ENCODE peak calls at places on chromosomes 1 and 21, in eight cellular contexts. B is T1000, N is GOT3, K is bronchial epithelial cell, M is head of caudate nucleus, D is NCI-H2081, J is anterior cingulate cortex, W is cerebellum. O is an unnamed sample.

GRCh38 chr1:65505547-65506325 is 85.3 kb downstream of the LEPR start:
- DNase-seq in B (no peak), N (no peak), K (no peak), M (no peak), D (no peak), J (no peak), W (no peak), O (no peak)

GRCh38 chr1:98761238-98761637 is 99.7 kb downstream of the SNX7 start:
- DNase-seq in B (no peak), N (no peak), K (peak), M (no peak), D (no peak), J (no peak), W (no peak), O (no peak)

GRCh38 chr1:208449951-208450350 is 205.8 kb upstream of the PLXNA2 start:
- DNase-seq in B (no peak), N (no peak), K (no peak), M (no peak), D (peak), J (no peak), W (no peak), O (no peak)

GRCh38 chr1:183081402-183082110 is 58.3 kb downstream of the LAMC1 start:
- DNase-seq in B (no peak), N (no peak), K (no peak), M (no peak), D (no peak), J (no peak), W (no peak), O (no peak)

GRCh38 chr1:226781937-226782609 is 43.0 kb upstream of the ITPKB start:
- DNase-seq in B (no peak), N (no peak), K (no peak), M (no peak), D (no peak), J (no peak), W (no peak), O (no peak)

GRCh38 chr1:155910621-155911121 is 478 bp downstream of the RIT1 start:
- DNase-seq in B (no peak), N (no peak), K (peak), M (peak), D (peak), J (no peak), W (peak), O (peak)

GRCh38 chr1:63559357-63559756 is 33.9 kb upstream of the PGM1 start:
- DNase-seq in B (no peak), N (no peak), K (no peak), M (no peak), D (no peak), J (no peak), W (no peak), O (no peak)

GRCh38 chr1:228185641-228185965 is 20.0 kb downstream of the IBA57 start:
- DNase-seq in B (no peak), N (no peak), K (no peak), M (no peak), D (no peak), J (no peak), W (no peak), O (no peak)

GRCh38 chr1:153610334-153611023 is 2.5 kb downstream of the S100A16 start:
- DNase-seq in B (no peak), N (no peak), K (peak), M (no peak), D (no peak), J (no peak), W (no peak), O (no peak)

GRCh38 chr1:35222322-35223108 is 29.6 kb upstream of the SFPQ start:
- DNase-seq in B (no peak), N (no peak), K (no peak), M (no peak), D (no peak), J (no peak), W (no peak), O (no peak)

GRCh38 chr1:234597894-234598293 is 12.1 kb downstream of the IRF2BP2 start:
- DNase-seq in B (no peak), N (no peak), K (no peak), M (no peak), D (peak), J (no peak), W (peak), O (peak)

GRCh38 chr1:23555949-23556640 is 3.2 kb downstream of the ID3 start:
- DNase-seq in B (peak), N (no peak), K (peak), M (no peak), D (peak), J (no peak), W (no peak), O (no peak)

GRCh38 chr1:9618912-9619679 is 30.4 kb downstream of the TMEM201 start:
- DNase-seq in B (no peak), N (no peak), K (no peak), M (no peak), D (no peak), J (no peak), W (no peak), O (no peak)

GRCh38 chr1:94384485-94385353 is 33.5 kb upstream of the ABCD3 start:
- DNase-seq in B (no peak), N (no peak), K (no peak), M (no peak), D (no peak), J (no peak), W (no peak), O (no peak)

GRCh38 chr1:25545767-25546166 is 2.4 kb downstream of the LDLRAP1 start:
- DNase-seq in B (no peak), N (no peak), K (no peak), M (no peak), D (no peak), J (no peak), W (no peak), O (no peak)

GRCh38 chr1:225874431-225874830 is 7.7 kb downstream of the TMEM63A start:
- DNase-seq in B (no peak), N (no peak), K (no peak), M (no peak), D (no peak), J (no peak), W (no peak), O (no peak)

GRCh38 chr1:8787218-8787617 is 30.2 kb downstream of the RERE start:
- DNase-seq in B (no peak), N (no peak), K (no peak), M (no peak), D (no peak), J (no peak), W (no peak), O (no peak)

GRCh38 chr1:1806890-1807289 is 28.6 kb upstream of the NADK start:
- DNase-seq in B (no peak), N (no peak), K (no peak), M (peak), D (no peak), J (no peak), W (no peak), O (peak)

GRCh38 chr1:29033829-29034466 is 89.8 kb downstream of the TMEM200B start:
- DNase-seq in B (no peak), N (no peak), K (peak), M (no peak), D (peak), J (no peak), W (peak), O (peak)

GRCh38 chr1:37621326-37621870 is 13.3 kb downstream of the RSPO1 start:
- DNase-seq in B (no peak), N (no peak), K (no peak), M (no peak), D (no peak), J (no peak), W (no peak), O (no peak)

GRCh38 chr1:26771643-26772321 is 16.0 kb upstream of the PIGV start:
- DNase-seq in B (peak), N (peak), K (peak), M (peak), D (no peak), J (no peak), W (no peak), O (no peak)

GRCh38 chr1:212091438-212092121 is 56.0 kb downstream of the DTL start:
- DNase-seq in B (no peak), N (no peak), K (no peak), M (no peak), D (no peak), J (no peak), W (no peak), O (no peak)

GRCh38 chr1:48017716-48018115 is 20.5 kb upstream of the TRABD2B start:
- DNase-seq in B (no peak), N (no peak), K (peak), M (no peak), D (no peak), J (no peak), W (no peak), O (no peak)

GRCh38 chr1:41493117-41493536 is 8.6 kb upstream of the EDN2 start:
- DNase-seq in B (peak), N (peak), K (peak), M (no peak), D (no peak), J (no peak), W (no peak), O (no peak)

GRCh38 chr1:99279525-99279924 is 15.2 kb downstream of the PLPPR4 start:
- DNase-seq in B (no peak), N (no peak), K (no peak), M (no peak), D (no peak), J (no peak), W (peak), O (no peak)

GRCh38 chr1:235954306-235955283 is 87.9 kb upstream of the LYST start:
- DNase-seq in B (no peak), N (no peak), K (no peak), M (no peak), D (no peak), J (no peak), W (no peak), O (peak)

GRCh38 chr1:27416387-27417111 is 24.1 kb downstream of the GPR3 start:
- DNase-seq in B (no peak), N (no peak), K (peak), M (peak), D (peak), J (no peak), W (no peak), O (peak)

GRCh38 chr21:44871576-44872265 is 1.8 kb downstream of the PTTG1IP start:
- DNase-seq in B (no peak), N (no peak), K (peak), M (no peak), D (no peak), J (peak), W (no peak), O (peak)

GRCh38 chr1:208089971-208090755 is 154.0 kb downstream of the PLXNA2 start:
- DNase-seq in B (peak), N (no peak), K (no peak), M (no peak), D (no peak), J (no peak), W (peak), O (peak)

GRCh38 chr1:160007577-160008200 is 24.1 kb downstream of the PIGM start:
- DNase-seq in B (no peak), N (no peak), K (no peak), M (no peak), D (peak), J (no peak), W (peak), O (peak)

O was measured in Ammon's horn.